ENCODE peak calls at places on chromosomes 4 and X, in six cellular contexts. One of them, this sample, is unnamed. For H3K4me1, the result is how much of the 10 kb centered on the place peaks cover.

GRCh38 chr4:36026348-36026747 is 218.0 kb downstream of the ARAP2 start:
- DNase-seq in A549: no peak
- DNase-seq in tibial nerve: no peak
- DNase-seq in fibroblast of lung: no peak
- DNase-seq in uterus: no peak
- DNase-seq in upper lobe of left lung: no peak
- DNase-seq in this sample: no peak

GRCh38 chr4:72564184-72564583 is 4.8 kb downstream of the ADAMTS3 start:
- DNase-seq in A549: no peak
- DNase-seq in upper lobe of left lung: no peak
- DNase-seq in tibial nerve: no peak
- DNase-seq in uterus: no peak
- DNase-seq in fibroblast of lung: peak
- DNase-seq in this sample: no peak

GRCh38 chr4:68630371-68630770 is 40.1 kb downstream of the UGT2B15 start:
- DNase-seq in fibroblast of lung: no peak
- DNase-seq in tibial nerve: no peak
- DNase-seq in uterus: no peak
- DNase-seq in upper lobe of left lung: no peak
- DNase-seq in A549: no peak
- DNase-seq in this sample: no peak

GRCh38 chr4:19623866-19624265 is 627.8 kb upstream of the SLIT2 start:
- DNase-seq in fibroblast of lung: peak
- DNase-seq in tibial nerve: no peak
- DNase-seq in uterus: no peak
- DNase-seq in A549: no peak
- DNase-seq in upper lobe of left lung: no peak
- DNase-seq in this sample: no peak

GRCh38 chr4:165873298-165874071 is 448 bp downstream of the TLL1 start:
- DNase-seq in A549: peak
- DNase-seq in tibial nerve: no peak
- DNase-seq in uterus: no peak
- DNase-seq in fibroblast of lung: peak
- DNase-seq in upper lobe of left lung: peak
- DNase-seq in this sample: peak

GRCh38 chr4:6641164-6641970 is 882 bp downstream of the MRFAP1 start:
- DNase-seq in fibroblast of lung: peak
- DNase-seq in tibial nerve: peak
- DNase-seq in uterus: peak
- DNase-seq in upper lobe of left lung: no peak
- DNase-seq in A549: no peak
- DNase-seq in this sample: peak

GRCh38 chr4:152419809-152420208 is 116.1 kb downstream of the FBXW7 start:
- DNase-seq in uterus: no peak
- DNase-seq in fibroblast of lung: no peak
- DNase-seq in tibial nerve: no peak
- DNase-seq in A549: no peak
- DNase-seq in upper lobe of left lung: no peak
- DNase-seq in this sample: no peak

GRCh38 chrX:7515681-7516413 is 327.1 kb upstream of the VCX start:
- DNase-seq in uterus: no peak
- DNase-seq in tibial nerve: no peak
- DNase-seq in fibroblast of lung: no peak
- DNase-seq in A549: no peak
- DNase-seq in upper lobe of left lung: no peak
- DNase-seq in this sample: no peak

GRCh38 chrX:80808160-80808735 is 1.4 kb downstream of the BRWD3 start:
- DNase-seq in uterus: peak
- DNase-seq in upper lobe of left lung: no peak
- DNase-seq in fibroblast of lung: peak
- DNase-seq in A549: peak
- DNase-seq in tibial nerve: peak
- DNase-seq in this sample: peak

GRCh38 chrX:14027031-14027430 is 2.7 kb downstream of the GEMIN8 start:
- DNase-seq in uterus: no peak
- DNase-seq in tibial nerve: no peak
- DNase-seq in fibroblast of lung: no peak
- DNase-seq in A549: no peak
- DNase-seq in upper lobe of left lung: no peak
- DNase-seq in this sample: no peak

GRCh38 chr4:1309261-1310010 is 19.7 kb downstream of the MAEA start:
- DNase-seq in uterus: peak
- DNase-seq in tibial nerve: peak
- DNase-seq in A549: no peak
- DNase-seq in upper lobe of left lung: peak
- DNase-seq in fibroblast of lung: peak
- DNase-seq in this sample: peak

GRCh38 chrX:99795495-99795894 is 614.6 kb downstream of the PCDH19 start:
- DNase-seq in upper lobe of left lung: no peak
- DNase-seq in fibroblast of lung: no peak
- DNase-seq in uterus: no peak
- DNase-seq in tibial nerve: no peak
- DNase-seq in A549: peak
- DNase-seq in this sample: no peak

DNA sequence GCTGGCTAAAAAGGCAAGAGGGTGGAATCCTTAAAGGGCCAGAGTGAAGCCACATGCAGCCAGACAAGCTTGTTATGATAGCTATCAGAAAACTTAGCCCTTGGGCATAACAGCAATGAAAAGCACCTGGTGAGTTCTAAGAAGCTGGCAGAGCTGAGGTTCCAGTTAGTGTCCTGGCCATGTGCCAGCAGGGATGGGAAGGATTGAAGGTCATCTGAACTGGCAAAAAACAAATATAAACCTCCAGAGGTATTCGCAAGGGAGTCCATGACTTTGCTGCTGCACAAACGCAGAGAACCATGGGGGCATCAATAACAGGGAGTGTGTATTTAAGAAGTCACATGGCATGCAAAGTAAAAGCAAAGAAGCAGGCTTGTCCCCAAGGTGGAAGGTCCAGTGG is 208.9 kb downstream of the FAM47A start:
- DNase-seq in uterus: no peak
- DNase-seq in tibial nerve: no peak
- DNase-seq in A549: peak
- DNase-seq in fibroblast of lung: no peak
- DNase-seq in upper lobe of left lung: no peak
- DNase-seq in this sample: no peak
- H3K4me1 ChIP-seq in uterus: under half
- H3K4me1 ChIP-seq in tibial nerve: under half
- H3K4me1 ChIP-seq in A549: under half
- H3K4me1 ChIP-seq in fibroblast of lung: under half
- H3K4me1 ChIP-seq in upper lobe of left lung: under half
- H3K4me1 ChIP-seq in this sample: under half

DNA sequence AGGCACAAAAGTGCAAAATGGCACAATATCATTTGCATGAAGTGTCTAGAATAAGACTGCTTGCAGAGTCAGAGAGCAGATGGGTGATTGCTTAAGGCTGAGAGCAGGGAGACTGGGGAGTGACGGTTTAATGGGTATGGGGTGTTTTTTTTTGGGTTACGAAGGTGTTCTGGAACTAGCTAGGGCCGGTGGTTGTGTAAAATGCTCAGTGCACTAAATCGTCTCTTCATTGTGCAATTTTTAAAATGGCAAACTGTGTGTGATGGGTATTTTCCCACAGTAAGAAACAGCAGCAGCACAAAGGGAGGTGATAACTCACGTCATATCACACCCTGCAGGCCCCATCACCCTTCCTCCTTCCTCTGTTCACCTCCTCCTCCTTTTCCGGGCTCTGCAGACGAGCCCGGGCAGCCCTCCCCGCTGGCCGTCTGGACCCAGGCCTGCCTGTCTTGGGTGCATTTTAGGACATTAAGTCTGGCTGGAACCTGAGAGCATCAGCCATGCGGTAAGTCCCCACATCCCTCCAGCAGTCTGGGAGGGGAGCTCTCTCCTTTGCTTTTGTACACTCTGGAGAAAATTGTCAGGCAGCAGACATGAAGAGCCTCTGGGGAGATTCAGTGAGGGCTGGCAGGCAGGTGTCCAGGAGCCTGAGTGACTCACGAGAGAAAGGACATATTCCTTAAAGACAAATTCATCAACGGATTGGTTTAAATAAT is 42.7 kb downstream of the ASMT start:
- DNase-seq in uterus: peak
- DNase-seq in tibial nerve: no peak
- DNase-seq in fibroblast of lung: no peak
- DNase-seq in A549: peak
- DNase-seq in upper lobe of left lung: peak
- DNase-seq in this sample: no peak
- H3K27ac ChIP-seq in uterus: no peak
- H3K27ac ChIP-seq in tibial nerve: no peak
- H3K27ac ChIP-seq in fibroblast of lung: no peak
- H3K27ac ChIP-seq in A549: peak
- H3K27ac ChIP-seq in upper lobe of left lung: no peak
- H3K27ac ChIP-seq in this sample: no peak

GRCh38 chr4:168846414-168846813 is 163.6 kb downstream of the CBR4 start:
- DNase-seq in A549: no peak
- DNase-seq in fibroblast of lung: no peak
- DNase-seq in uterus: no peak
- DNase-seq in tibial nerve: no peak
- DNase-seq in upper lobe of left lung: no peak
- DNase-seq in this sample: no peak

GRCh38 chr4:168844261-168845039 is 165.6 kb downstream of the CBR4 start:
- DNase-seq in tibial nerve: no peak
- DNase-seq in fibroblast of lung: peak
- DNase-seq in A549: no peak
- DNase-seq in upper lobe of left lung: no peak
- DNase-seq in uterus: peak
- DNase-seq in this sample: no peak

GRCh38 chr4:168843635-168844034 is 166.4 kb downstream of the CBR4 start:
- DNase-seq in A549: no peak
- DNase-seq in upper lobe of left lung: no peak
- DNase-seq in tibial nerve: no peak
- DNase-seq in uterus: no peak
- DNase-seq in fibroblast of lung: no peak
- DNase-seq in this sample: no peak

GRCh38 chr4:168848112-168848511 is 161.9 kb downstream of the CBR4 start:
- DNase-seq in tibial nerve: no peak
- DNase-seq in upper lobe of left lung: no peak
- DNase-seq in A549: no peak
- DNase-seq in fibroblast of lung: peak
- DNase-seq in uterus: no peak
- DNase-seq in this sample: no peak

DNA sequence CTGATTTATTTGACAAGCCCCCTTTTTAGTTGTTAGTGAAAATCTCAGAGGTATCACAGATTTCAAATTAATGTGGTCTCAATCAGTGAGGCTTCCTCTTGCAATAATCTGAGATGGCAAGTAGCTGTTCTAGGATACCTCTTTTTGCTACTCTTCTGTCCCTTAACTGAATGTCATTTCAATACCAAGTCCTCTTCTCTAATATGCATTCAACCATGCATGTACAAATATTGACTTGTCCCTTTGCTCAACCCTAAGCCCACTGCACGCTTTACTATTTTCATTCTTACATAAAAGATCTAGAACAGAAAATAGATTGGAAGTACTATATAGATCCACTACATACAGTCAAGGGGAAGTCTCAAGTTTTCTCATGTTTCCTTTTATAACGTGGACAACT is 164.2 kb downstream of the CBR4 start:
- DNase-seq in fibroblast of lung: no peak
- DNase-seq in A549: no peak
- DNase-seq in tibial nerve: no peak
- DNase-seq in upper lobe of left lung: no peak
- DNase-seq in uterus: no peak
- DNase-seq in this sample: no peak
- H3K4me1 ChIP-seq in fibroblast of lung: under half
- H3K4me1 ChIP-seq in A549: half or more
- H3K4me1 ChIP-seq in tibial nerve: under half
- H3K4me1 ChIP-seq in upper lobe of left lung: under half
- H3K4me1 ChIP-seq in uterus: under half
- H3K4me1 ChIP-seq in this sample: half or more

GRCh38 chr4:57071340-57071739 is 38.8 kb downstream of the IGFBP7 start:
- DNase-seq in upper lobe of left lung: no peak
- DNase-seq in fibroblast of lung: peak
- DNase-seq in uterus: peak
- DNase-seq in A549: no peak
- DNase-seq in tibial nerve: peak
- DNase-seq in this sample: peak
- H3K27ac ChIP-seq in upper lobe of left lung: peak
- H3K27ac ChIP-seq in fibroblast of lung: peak
- H3K27ac ChIP-seq in uterus: peak
- H3K27ac ChIP-seq in A549: peak
- H3K27ac ChIP-seq in tibial nerve: no peak
- H3K27ac ChIP-seq in this sample: no peak

DNA sequence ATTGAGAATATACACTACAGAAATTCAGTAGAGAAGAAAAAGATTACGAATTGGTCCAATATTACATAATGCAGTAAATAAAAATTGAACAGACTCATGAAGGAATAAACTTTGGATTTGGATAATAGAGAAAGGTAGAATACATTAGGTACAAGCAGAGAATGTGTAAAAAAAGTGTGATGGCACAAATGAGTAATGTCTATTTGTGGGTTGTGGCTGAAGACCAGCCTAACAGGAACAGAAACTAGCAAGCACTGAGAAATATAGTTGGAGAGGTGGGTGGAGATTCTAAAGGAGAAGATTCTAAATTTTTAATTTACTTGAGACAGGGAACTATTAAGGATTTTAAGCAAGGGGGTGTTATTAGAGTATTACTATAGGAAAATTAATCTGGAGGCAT is 15.2 kb upstream of the CLOCK start:
- DNase-seq in A549: no peak
- DNase-seq in uterus: no peak
- DNase-seq in tibial nerve: no peak
- DNase-seq in fibroblast of lung: no peak
- DNase-seq in upper lobe of left lung: no peak
- DNase-seq in this sample: no peak
- H3K4me1 ChIP-seq in A549: under half
- H3K4me1 ChIP-seq in uterus: under half
- H3K4me1 ChIP-seq in tibial nerve: under half
- H3K4me1 ChIP-seq in fibroblast of lung: under half
- H3K4me1 ChIP-seq in upper lobe of left lung: under half
- H3K4me1 ChIP-seq in this sample: under half

DNA sequence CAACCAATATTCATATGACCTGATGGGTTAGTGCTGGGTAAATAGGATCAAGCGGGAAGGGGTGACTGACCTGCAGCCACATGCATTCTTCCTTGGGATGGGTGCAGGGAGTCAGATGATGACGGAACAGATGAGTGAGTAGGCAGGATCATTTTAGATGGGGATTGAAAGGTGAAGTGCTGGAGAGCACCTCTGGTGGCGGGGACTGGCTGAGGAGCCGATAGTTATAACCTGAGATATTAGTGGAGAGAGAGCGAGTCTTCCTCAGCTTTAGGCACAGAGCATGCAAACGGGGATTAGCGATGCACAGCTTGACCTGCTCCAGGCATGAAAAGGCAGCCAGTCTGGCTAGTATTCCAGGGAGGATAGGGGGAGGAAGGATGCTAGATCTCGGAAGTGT is 99.1 kb downstream of the AFF1 start:
- DNase-seq in upper lobe of left lung: no peak
- DNase-seq in uterus: no peak
- DNase-seq in fibroblast of lung: no peak
- DNase-seq in tibial nerve: no peak
- DNase-seq in A549: no peak
- DNase-seq in this sample: no peak
- H3K27ac ChIP-seq in upper lobe of left lung: peak
- H3K27ac ChIP-seq in uterus: peak
- H3K27ac ChIP-seq in fibroblast of lung: no peak
- H3K27ac ChIP-seq in tibial nerve: peak
- H3K27ac ChIP-seq in A549: no peak
- H3K27ac ChIP-seq in this sample: peak